ENCODE peak calls at places on chromosomes 5 and 9, in nine cellular contexts. G is HCT116, Z is K562, K is stomach, N is GM12878, C is endothelial cell of umbilical vein, Q is transverse colon, F is sigmoid colon, J is spleen. T is an unnamed sample.

GRCh38 chr5:91312698-91313097 is 70.4 kb downstream of the ARRDC3 start:
- DNase-seq in G (no peak), Z (no peak), K (no peak), N (no peak), C (peak), Q (no peak), F (no peak), J (no peak), T (no peak)

GRCh38 chr5:60287174-60287771 is 393.7 kb upstream of the PDE4D start:
- DNase-seq in G (peak), Z (peak), K (peak), N (no peak), C (peak), Q (peak), F (no peak), J (no peak), T (no peak)

GRCh38 chr5:73193592-73193991 is 20.6 kb downstream of the TMEM174 start:
- DNase-seq in G (no peak), Z (no peak), K (no peak), N (no peak), C (no peak), Q (no peak), F (no peak), J (no peak), T (no peak)

GRCh38 chr5:172440486-172440885 is 13.8 kb downstream of the SH3PXD2B start:
- DNase-seq in G (no peak), Z (no peak), K (no peak), N (no peak), C (no peak), Q (no peak), F (peak), J (no peak), T (no peak)

GRCh38 chr5:105501315-105501714 is 1938.7 kb upstream of the NUDT12 start:
- DNase-seq in G (no peak), Z (no peak), K (no peak), N (no peak), C (no peak), Q (no peak), F (no peak), J (no peak), T (no peak)

GRCh38 chr5:148145916-148146315 is 22.4 kb upstream of the SPINK14 start:
- DNase-seq in G (no peak), Z (no peak), K (peak), N (no peak), C (peak), Q (peak), F (no peak), J (no peak), T (peak)

GRCh38 chr9:130927995-130928900 is 10.8 kb downstream of the FIBCD1 start:
- DNase-seq in G (peak), Z (peak), K (peak), N (peak), C (peak), Q (peak), F (no peak), J (no peak), T (peak)

GRCh38 chr5:30853158-30853557 is 340.3 kb upstream of the CDH6 start:
- DNase-seq in G (no peak), Z (no peak), K (no peak), N (no peak), C (no peak), Q (no peak), F (no peak), J (no peak), T (no peak)

GRCh38 chr5:72599519-72600400 is 92.5 kb upstream of the ZNF366 start:
- DNase-seq in G (no peak), Z (no peak), K (no peak), N (no peak), C (peak), Q (no peak), F (no peak), J (no peak), T (no peak)

GRCh38 chr5:122182491-122182921 is 53.2 kb downstream of the ZNF474 start:
- DNase-seq in G (no peak), Z (no peak), K (peak), N (no peak), C (peak), Q (peak), F (peak), J (no peak), T (peak)
- H3K27ac ChIP-seq in G (no peak), Z (no peak), K (peak), N (no peak), C (peak), Q (peak), F (peak), J (peak), T (peak)

GRCh38 chr5:152532714-152533113 is 127.6 kb upstream of the NMUR2 start:
- DNase-seq in G (peak), Z (peak), K (no peak), N (peak), C (peak), Q (no peak), F (no peak), J (no peak), T (no peak)
- TF ChIP-seq POLR2AphosphoS5 in G (no peak), Z (no peak), K (no peak), N (no peak), C (no peak), Q (no peak), F (no peak), J (no peak), T (no peak)

GRCh38 chr9:129143461-129143927 is 32.3 kb downstream of the PTPA start:
- DNase-seq in G (no peak), Z (peak), K (no peak), N (no peak), C (peak), Q (peak), F (peak), J (peak), T (no peak)
- TF ChIP-seq POLR2A in G (no peak), Z (no peak), K (no peak), N (no peak), C (no peak), Q (no peak), F (no peak), J (peak), T (no peak)

GRCh38 chr9:34442770-34443169 is 15.6 kb downstream of the FAM219A start:
- DNase-seq in G (no peak), Z (no peak), K (no peak), N (no peak), C (no peak), Q (no peak), F (no peak), J (no peak), T (no peak)

GRCh38 chr9:34443976-34444375 is 14.4 kb downstream of the FAM219A start:
- DNase-seq in G (no peak), Z (no peak), K (no peak), N (no peak), C (no peak), Q (no peak), F (no peak), J (no peak), T (no peak)

GRCh38 chr9:34446468-34446891 is 11.9 kb downstream of the FAM219A start:
- DNase-seq in G (no peak), Z (no peak), K (no peak), N (no peak), C (no peak), Q (no peak), F (no peak), J (no peak), T (no peak)

DNA sequence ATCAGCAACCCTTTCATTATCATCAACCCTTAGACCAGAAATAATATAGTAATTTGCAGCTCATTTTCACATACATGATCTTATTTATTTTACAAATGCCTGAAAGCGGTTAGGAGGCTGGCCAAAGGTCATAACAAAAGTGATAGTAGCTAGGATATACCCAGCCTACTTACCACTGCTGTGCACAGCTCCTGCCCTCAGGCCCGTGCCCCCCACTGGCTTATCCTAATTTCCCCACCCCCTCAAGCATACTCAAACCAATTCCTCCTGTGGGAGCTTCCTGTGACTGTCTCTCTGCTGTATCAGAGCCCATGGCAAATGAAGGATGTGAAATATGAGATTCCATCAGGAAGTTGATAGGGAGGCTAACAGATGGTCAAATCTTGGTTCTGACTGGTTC is 14.8 kb downstream of the FAM219A start:
- DNase-seq in G (no peak), Z (no peak), K (no peak), N (no peak), C (no peak), Q (no peak), F (no peak), J (no peak), T (no peak)
- H3K27ac ChIP-seq in G (no peak), Z (no peak), K (no peak), N (no peak), C (no peak), Q (no peak), F (no peak), J (no peak), T (no peak)

GRCh38 chr5:158116965-158117364 is 258.0 kb upstream of the CLINT1 start:
- DNase-seq in G (no peak), Z (no peak), K (no peak), N (no peak), C (no peak), Q (no peak), F (no peak), J (no peak), T (no peak)
- TF ChIP-seq POLR2AphosphoS5 in G (no peak), Z (no peak), K (no peak), N (no peak), C (no peak), Q (no peak), F (no peak), J (no peak), T (no peak)

GRCh38 chr5:142356716-142357468 is 32.1 kb upstream of the SPRY4 start:
- DNase-seq in G (peak), Z (peak), K (peak), N (peak), C (peak), Q (peak), F (peak), J (peak), T (peak)
- TF ChIP-seq POLR2A in G (no peak), Z (peak), K (no peak), N (peak), C (peak), Q (no peak), F (no peak), J (peak), T (no peak)

GRCh38 chr9:114484854-114485443 is 20.3 kb downstream of the WHRN start:
- DNase-seq in G (peak), Z (peak), K (no peak), N (peak), C (no peak), Q (no peak), F (no peak), J (no peak), T (no peak)
- H3K27ac ChIP-seq in G (no peak), Z (peak), K (no peak), N (no peak), C (no peak), Q (no peak), F (no peak), J (peak), T (no peak)

DNA sequence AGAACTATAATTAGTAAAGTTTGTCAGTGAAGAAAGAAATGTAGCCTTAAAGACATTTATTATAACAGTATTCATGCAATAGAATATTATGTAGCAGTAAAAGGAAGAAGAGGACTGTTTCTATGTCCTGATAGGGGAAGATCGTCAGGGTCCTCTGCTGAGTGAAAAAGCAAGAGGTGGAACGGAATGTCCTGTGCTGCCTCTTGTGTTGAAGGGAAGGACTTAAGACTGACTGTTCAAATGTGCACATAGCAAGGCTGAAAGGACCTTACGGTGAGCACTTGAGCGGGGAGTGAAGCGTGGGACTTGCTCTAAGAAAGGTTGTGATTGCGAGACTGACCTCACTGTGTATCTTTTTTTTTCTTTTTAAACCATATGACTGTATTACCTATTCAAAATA is 63.2 kb downstream of the SNX24 start:
- DNase-seq in G (no peak), Z (no peak), K (no peak), N (no peak), C (no peak), Q (no peak), F (no peak), J (no peak), T (no peak)
- TF ChIP-seq POLR2AphosphoS5 in G (no peak), Z (no peak), K (no peak), N (no peak), C (no peak), Q (no peak), F (peak), J (no peak), T (no peak)

T was measured in prostate gland.